ENCODE peak calls at places on chromosomes 12 and 14, in nine cellular contexts. L is fibroblast of pulmonary artery, Q is stomach, Y is A549, T is WERI-Rb-1, R is lower leg skin, D is left ventricle myocardium inferior, W is natural killer cell, Z is A673. C is an unnamed sample.

GRCh38 chr14:93648440-93649168 is 139.7 kb downstream of the PRIMA1 start:
- DNase-seq in L (no peak), Q (no peak), Y (peak; percentile 3), T (peak; percentile 63), R (no peak), D (no peak), W (no peak), Z (peak; percentile 12), C (no peak)

GRCh38 chr12:21526721-21527345 is 737 bp downstream of the SPX start:
- DNase-seq in L (no peak), Q (no peak), Y (no peak), T (no peak), R (no peak), D (no peak), W (no peak), Z (no peak), C (no peak)

GRCh38 chr14:50366115-50366514 is 30.6 kb downstream of the CDKL1 start:
- DNase-seq in L (no peak), Q (peak; percentile 62), Y (no peak), T (no peak), R (no peak), D (no peak), W (no peak), Z (no peak), C (no peak)

GRCh38 chr12:65937181-65937641 is 112.9 kb downstream of the HMGA2 start:
- DNase-seq in L (peak; percentile 52), Q (no peak), Y (no peak), T (no peak), R (no peak), D (no peak), W (no peak), Z (no peak), C (no peak)

GRCh38 chr14:67457782-67458181 is 30.7 kb downstream of the TMEM229B start:
- DNase-seq in L (no peak), Q (peak; percentile 31), Y (no peak), T (peak; percentile 78), R (no peak), D (peak; percentile 30), W (no peak), Z (no peak), C (no peak)

GRCh38 chr12:97283297-97283696 is 179.3 kb upstream of the RMST start:
- DNase-seq in L (no peak), Q (no peak), Y (no peak), T (peak; percentile 51), R (no peak), D (no peak), W (no peak), Z (peak; percentile 30), C (no peak)

GRCh38 chr12:56661560-56661959 is 15.8 kb upstream of the ATP5F1B start:
- DNase-seq in L (no peak), Q (no peak), Y (no peak), T (no peak), R (peak; percentile 45), D (no peak), W (no peak), Z (no peak), C (no peak)

GRCh38 chr12:18990866-18991265 is 138.7 kb upstream of the PLEKHA5 start:
- DNase-seq in L (no peak), Q (no peak), Y (no peak), T (no peak), R (no peak), D (no peak), W (no peak), Z (no peak), C (no peak)

GRCh38 chr14:55711171-55711811 is 131.3 kb downstream of the KTN1 start:
- DNase-seq in L (peak; percentile 66), Q (no peak), Y (no peak), T (no peak), R (no peak), D (no peak), W (no peak), Z (no peak), C (no peak)

GRCh38 chr12:120350576-120351350 is 18.2 kb downstream of the MSI1 start:
- DNase-seq in L (no peak), Q (peak; percentile 90), Y (no peak), T (no peak), R (no peak), D (no peak), W (no peak), Z (no peak), C (no peak)

GRCh38 chr12:27840229-27840999 is 60.4 kb upstream of the MANSC4 start:
- DNase-seq in L (no peak), Q (no peak), Y (no peak), T (no peak), R (no peak), D (no peak), W (no peak), Z (no peak), C (no peak)

GRCh38 chr12:6953417-6954315 is 2.5 kb downstream of the PTPN6 start:
- DNase-seq in L (peak; percentile 59), Q (peak; percentile 54), Y (no peak), T (no peak), R (no peak), D (peak; percentile 47), W (peak; percentile 70), Z (peak; percentile 75), C (no peak)

DNA sequence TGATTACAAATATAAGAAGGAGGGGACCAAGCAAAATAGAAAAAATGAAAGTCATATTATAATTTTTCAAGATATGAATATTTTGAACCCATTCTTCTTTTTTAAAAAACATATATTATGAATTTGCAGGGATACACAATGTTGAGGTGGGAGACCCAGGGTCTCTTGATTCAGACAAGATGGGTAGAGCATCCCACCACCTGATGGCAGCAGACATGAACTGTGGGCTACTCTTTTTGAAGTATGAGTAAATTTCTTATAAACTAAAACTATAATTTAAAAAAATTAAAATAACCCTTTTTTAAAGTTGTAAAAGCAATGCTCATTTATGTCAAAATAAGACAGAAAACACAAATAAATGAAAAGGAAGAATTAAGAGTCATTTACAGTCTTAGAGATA is 202.7 kb upstream of the PRICKLE1 start:
- DNase-seq in L (no peak), Q (no peak), Y (no peak), T (no peak), R (no peak), D (no peak), W (no peak), Z (no peak), C (no peak)
- TF ChIP-seq CTCF in L (no peak), Q (no peak), Y (no peak), T (no peak), R (no peak), D (no peak), W (no peak), Z (peak; percentile 34), C (no peak)

DNA sequence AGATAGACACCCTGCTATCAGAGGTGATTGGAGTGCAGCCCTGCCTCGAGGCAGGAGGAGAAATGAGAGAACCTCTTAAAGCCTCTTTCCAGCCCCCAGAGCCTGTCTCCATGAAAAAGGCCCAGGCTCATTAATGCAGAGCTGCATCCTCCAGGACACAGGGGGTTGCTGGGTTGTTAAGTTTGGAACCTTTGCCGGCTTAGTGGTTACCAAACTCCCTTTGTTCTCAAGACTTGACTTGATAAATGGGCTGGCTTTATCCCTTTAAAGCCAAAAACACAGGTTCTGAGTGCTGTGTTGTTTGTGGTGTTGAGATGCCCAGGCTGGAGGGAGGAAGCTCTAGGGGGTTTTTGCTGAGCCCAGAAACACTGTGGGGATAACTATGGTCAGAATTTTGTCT is 71.0 kb downstream of the DAD1 start:
- DNase-seq in L (no peak), Q (no peak), Y (no peak), T (no peak), R (no peak), D (no peak), W (no peak), Z (peak; percentile 78), C (no peak)
- TF ChIP-seq CTCF in L (no peak), Q (no peak), Y (no peak), T (no peak), R (no peak), D (no peak), W (no peak), Z (no peak), C (no peak)

DNA sequence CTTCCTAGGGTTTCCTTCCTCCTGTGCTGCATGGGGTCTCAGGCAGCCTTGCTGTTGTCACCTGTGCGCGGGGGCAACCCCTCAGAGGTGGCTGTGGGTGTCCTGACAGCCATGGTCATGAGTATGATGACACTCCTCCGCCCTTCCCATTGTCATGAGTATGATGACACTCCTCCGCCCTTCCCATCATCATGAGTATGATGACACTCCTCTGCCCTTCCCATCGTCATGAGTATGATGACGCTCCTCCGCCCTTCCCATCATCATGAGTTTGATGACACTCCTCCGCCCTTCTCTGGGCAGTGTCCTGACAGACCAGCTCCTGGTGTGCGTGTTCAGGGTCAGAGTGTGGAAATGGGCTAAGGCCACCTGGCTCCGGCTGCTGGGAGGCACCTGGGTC is 39.9 kb downstream of the FBRSL1 start:
- DNase-seq in L (no peak), Q (no peak), Y (no peak), T (no peak), R (no peak), D (no peak), W (no peak), Z (no peak), C (no peak)
- TF ChIP-seq CTCF in L (no peak), Q (no peak), Y (no peak), T (no peak), R (no peak), D (no peak), W (no peak), Z (no peak), C (no peak)

DNA sequence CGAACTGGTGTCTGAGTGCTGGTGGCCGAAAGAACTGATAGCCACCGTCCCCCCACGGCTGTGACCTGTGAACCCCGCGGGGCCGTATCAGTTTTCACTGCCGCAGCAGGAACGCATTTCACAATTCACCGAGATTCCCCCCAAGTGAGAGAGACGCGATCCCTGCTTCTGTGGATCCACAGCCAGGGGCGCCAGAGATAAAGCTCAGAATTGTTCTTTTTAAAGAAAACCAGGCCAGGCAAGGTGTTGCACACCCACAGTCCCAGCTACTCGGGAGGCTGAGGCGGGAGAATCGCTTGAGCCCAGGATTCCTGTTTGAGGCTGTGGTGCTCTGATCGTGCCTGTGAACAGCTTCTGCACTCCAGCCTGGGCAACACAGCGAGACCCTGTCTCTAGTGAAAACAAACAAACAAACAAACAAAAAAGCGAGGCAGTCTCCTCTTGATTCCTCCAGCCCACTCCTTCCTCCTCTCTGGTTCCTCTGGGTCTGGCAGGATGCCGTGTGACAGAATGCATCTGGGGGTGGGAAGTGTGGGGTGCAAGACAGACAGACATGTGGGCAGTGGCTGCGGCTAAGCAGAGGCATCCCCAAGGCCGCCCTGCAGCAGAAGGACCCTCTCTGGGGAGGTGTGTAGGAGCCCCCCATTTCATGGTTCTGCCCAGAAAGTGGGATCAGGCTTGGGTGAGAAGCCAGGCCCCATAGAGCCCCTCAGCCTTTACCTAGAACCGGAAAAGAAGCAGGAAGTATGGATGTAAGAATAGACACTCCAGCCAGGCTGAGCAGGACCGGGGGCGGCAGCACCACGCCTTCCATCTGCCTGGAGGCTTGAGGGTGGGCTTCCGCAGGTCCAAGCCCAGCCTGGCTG is 39.2 kb upstream of the PPP1R13B start:
- DNase-seq in L (peak; percentile 33), Q (no peak), Y (no peak), T (no peak), R (no peak), D (no peak), W (no peak), Z (peak; percentile 39), C (no peak)
- TF ChIP-seq CTCF in L (peak; percentile 52), Q (no peak), Y (no peak), T (no peak), R (no peak), D (no peak), W (no peak), Z (peak; percentile 45), C (peak; percentile 55)

C was measured in type B pancreatic cell.